ENCODE peak calls at places on chromosomes 2 and 18, in eight cellular contexts. B is body of pancreas, A is sigmoid colon, P is HL-60, W is WTC11, K is AG04449, V is lower leg skin, R is osteocyte. E is an unnamed sample.

GRCh38 chr2:177572236-177572671 is 179.7 kb downstream of the AGPS start:
- DNase-seq in P (no peak), A (no peak), K (no peak), R (peak), W (no peak), B (no peak), V (no peak), E (no peak)

GRCh38 chr2:9895669-9896068 is 52.4 kb downstream of the TAF1B start:
- DNase-seq in W (no peak), K (no peak), R (no peak), P (no peak), A (no peak), V (no peak), B (no peak), E (no peak)

GRCh38 chr2:70381235-70381634 is 79.4 kb upstream of the FAM136A start:
- DNase-seq in V (no peak), B (no peak), P (no peak), K (no peak), A (no peak), R (no peak), W (no peak), E (no peak)

GRCh38 chr2:200225943-200226342 is 80.5 kb upstream of the SPATS2L start:
- DNase-seq in R (no peak), V (no peak), W (no peak), P (no peak), A (no peak), B (no peak), K (no peak), E (no peak)

GRCh38 chr2:185375731-185376130 is 362.9 kb upstream of the FSIP2 start:
- DNase-seq in W (no peak), V (no peak), R (no peak), B (no peak), P (no peak), A (no peak), K (no peak), E (no peak)

GRCh38 chr2:18611604-18612003 is 22.2 kb upstream of the NT5C1B start:
- DNase-seq in A (no peak), K (no peak), W (no peak), R (no peak), P (no peak), B (no peak), V (no peak), E (no peak)

GRCh38 chr2:173568054-173568453 is 213.4 kb downstream of the CDCA7 start:
- DNase-seq in A (no peak), W (peak), B (no peak), K (no peak), P (peak), R (no peak), V (no peak), E (no peak)

GRCh38 chr2:25400576-25401241 is 59.0 kb upstream of the DNMT3A start:
- DNase-seq in P (no peak), K (no peak), A (no peak), B (no peak), V (no peak), R (no peak), W (no peak), E (no peak)

GRCh38 chr2:31372097-31372496 is 42.4 kb downstream of the XDH start:
- DNase-seq in P (no peak), A (no peak), B (no peak), R (peak), K (no peak), V (no peak), W (no peak), E (no peak)

GRCh38 chr2:156687126-156687525 is 250.9 kb downstream of the GPD2 start:
- DNase-seq in V (no peak), P (no peak), R (no peak), K (no peak), B (no peak), W (no peak), A (no peak), E (no peak)

GRCh38 chr18:13642440-13642827 is 83.9 kb downstream of the FAM210A start:
- DNase-seq in A (no peak), V (no peak), R (peak), K (no peak), P (no peak), B (no peak), W (no peak), E (no peak)

GRCh38 chr2:232075080-232075479 is 113.6 kb downstream of the DIS3L2 start:
- DNase-seq in P (no peak), A (no peak), W (no peak), K (no peak), V (no peak), B (no peak), R (no peak), E (no peak)

GRCh38 chr2:78992451-78992806 is 33.1 kb upstream of the REG3G start:
- DNase-seq in W (peak), K (no peak), P (no peak), V (no peak), B (peak), A (no peak), R (no peak), E (no peak)

GRCh38 chr2:19733951-19734425 is 167.8 kb downstream of the TTC32 start:
- DNase-seq in W (no peak), P (no peak), K (no peak), V (no peak), R (no peak), A (no peak), B (no peak), E (no peak)

GRCh38 chr2:157497603-157498314 is 53.9 kb upstream of the CYTIP start:
- DNase-seq in W (no peak), V (no peak), R (no peak), B (no peak), P (no peak), A (no peak), K (no peak), E (no peak)

GRCh38 chr18:79780547-79780946 is 17.2 kb upstream of the KCNG2 start:
- DNase-seq in W (no peak), V (no peak), P (no peak), K (no peak), A (peak), R (no peak), B (no peak), E (no peak)

GRCh38 chr2:61978522-61978921 is 73.0 kb downstream of the COMMD1 start:
- DNase-seq in R (no peak), K (no peak), B (no peak), W (no peak), V (no peak), A (no peak), P (peak), E (no peak)

GRCh38 chr2:229195346-229195947 is 75.6 kb downstream of the PID1 start:
- DNase-seq in R (no peak), P (no peak), V (no peak), A (no peak), K (no peak), B (no peak), W (no peak), E (no peak)

GRCh38 chr2:176779917-176780316 is 432.7 kb upstream of the HNRNPA3 start:
- DNase-seq in V (no peak), A (no peak), P (no peak), K (no peak), B (no peak), R (no peak), W (no peak), E (no peak)

GRCh38 chr2:200591308-200591707 is 5.5 kb downstream of the AOX1 start:
- DNase-seq in V (no peak), R (no peak), K (no peak), A (no peak), P (no peak), W (no peak), B (no peak), E (no peak)

GRCh38 chr2:214117054-214117453 is 293.8 kb upstream of the VWC2L start:
- DNase-seq in V (no peak), P (no peak), K (no peak), R (no peak), B (no peak), A (no peak), W (no peak), E (no peak)

GRCh38 chr2:160214461-160215055 is 14.5 kb upstream of the ITGB6 start:
- DNase-seq in W (no peak), A (no peak), P (no peak), R (no peak), V (no peak), B (no peak), K (no peak), E (no peak)

GRCh38 chr2:201621293-201621999 is 21.9 kb downstream of the TMEM237 start:
- DNase-seq in P (no peak), A (no peak), V (no peak), K (no peak), R (no peak), B (no peak), W (no peak), E (no peak)

GRCh38 chr2:176449852-176450251 is 180.6 kb downstream of the MTX2 start:
- DNase-seq in A (no peak), R (no peak), K (peak), P (no peak), B (no peak), V (no peak), W (peak), E (no peak)

GRCh38 chr18:38047820-38048219 is 482.2 kb upstream of the CELF4 start:
- DNase-seq in V (no peak), B (no peak), K (no peak), W (no peak), P (no peak), A (no peak), R (no peak), E (no peak)

GRCh38 chr2:23492941-23493340 is 108.0 kb downstream of the KLHL29 start:
- DNase-seq in R (no peak), W (no peak), V (peak), P (no peak), K (no peak), A (no peak), B (no peak), E (no peak)

GRCh38 chr2:84897773-84898172 is 7.7 kb upstream of the TMSB10 start:
- DNase-seq in B (no peak), W (no peak), A (no peak), V (no peak), K (no peak), P (no peak), R (no peak), E (no peak)

GRCh38 chr2:134676960-134677359 is 41.8 kb downstream of the TMEM163 start:
- DNase-seq in P (no peak), B (no peak), V (no peak), A (no peak), W (no peak), R (peak), K (no peak), E (no peak)

DNA sequence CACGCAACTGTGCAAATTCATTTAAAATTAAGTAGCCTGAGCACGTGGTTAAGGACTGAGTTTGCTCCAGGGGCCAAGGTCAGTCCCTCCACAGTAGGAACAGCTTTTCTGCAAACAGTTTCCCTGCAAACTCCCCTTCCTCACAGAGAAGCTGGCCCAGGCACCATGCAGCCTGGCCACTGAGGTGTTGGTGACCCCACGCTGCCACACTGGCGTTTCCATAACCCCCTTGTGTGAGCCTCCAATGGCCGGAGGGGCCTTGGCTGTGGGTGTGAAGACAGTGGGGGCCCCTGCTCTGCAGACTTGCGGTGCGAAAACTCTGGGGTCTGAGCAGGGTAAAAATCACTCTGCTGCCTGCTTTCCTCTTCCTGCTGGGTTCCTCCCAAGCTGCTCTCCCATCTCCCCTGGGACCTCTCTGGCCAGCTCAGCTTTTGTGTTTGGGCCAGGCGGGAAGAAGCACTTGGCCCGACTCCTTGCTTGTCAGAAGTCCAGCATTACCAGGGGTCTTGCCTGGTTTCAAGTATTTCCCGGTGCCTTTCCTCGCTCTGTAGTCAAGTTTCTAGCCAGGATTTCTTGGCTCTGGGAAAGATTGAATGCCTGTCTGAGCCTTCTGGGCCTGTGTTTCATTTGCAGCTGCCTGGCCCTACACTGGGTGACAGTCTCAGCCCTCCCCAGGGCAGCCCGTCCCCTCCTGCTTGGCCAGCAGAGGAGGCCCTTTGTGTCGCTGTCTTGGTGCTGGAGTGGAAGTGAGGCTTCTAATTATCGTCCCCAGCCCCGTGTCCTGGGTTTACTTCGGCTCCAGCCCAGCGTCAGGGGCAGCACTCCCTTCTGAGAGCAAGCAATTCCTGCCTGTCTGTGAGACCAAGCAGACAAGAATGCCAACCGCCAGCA is 131.4 kb upstream of the SLC1A4 start:
- DNase-seq in K (no peak), P (no peak), A (peak), W (no peak), V (no peak), R (no peak), B (no peak), E (no peak)
- TF ChIP-seq CTCF in K (no peak), P (no peak), A (no peak), W (no peak), V (no peak), R (no peak), B (no peak), E (no peak)

GRCh38 chr2:215635788-215636139 is 199.9 kb upstream of the FN1 start:
- DNase-seq in P (no peak), K (no peak), V (no peak), A (no peak), W (no peak), B (no peak), R (no peak), E (no peak)
- TF ChIP-seq CTCF in P (no peak), K (peak), V (no peak), A (no peak), W (no peak), B (no peak), R (peak), E (no peak)

DNA sequence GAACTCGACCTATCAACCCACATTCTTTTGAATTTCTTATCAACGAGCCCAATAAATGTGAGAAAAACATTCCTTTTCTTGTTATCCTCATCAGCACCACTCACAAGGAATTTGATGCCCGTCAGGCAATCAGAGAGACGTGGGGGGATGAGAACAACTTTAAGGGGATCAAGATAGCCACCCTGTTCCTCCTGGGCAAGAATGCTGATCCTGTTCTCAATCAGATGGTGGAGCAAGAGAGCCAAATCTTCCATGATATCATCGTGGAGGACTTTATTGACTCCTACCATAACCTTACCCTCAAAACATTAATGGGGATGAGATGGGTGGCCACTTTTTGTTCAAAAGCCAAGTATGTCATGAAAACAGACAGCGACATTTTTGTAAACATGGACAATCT is 378.2 kb downstream of the STK39 start:
- DNase-seq in A (no peak), K (no peak), B (no peak), V (no peak), R (no peak), P (no peak), W (no peak), E (no peak)
- TF ChIP-seq CTCF in A (no peak), K (no peak), B (no peak), V (no peak), R (no peak), P (no peak), W (no peak), E (no peak)

GRCh38 chr2:96599941-96600340 is 38.2 kb downstream of the KANSL3 start:
- DNase-seq in P (no peak), W (no peak), R (no peak), A (no peak), B (no peak), K (no peak), V (no peak), E (no peak)

GRCh38 chr2:96608459-96609455 is 29.4 kb downstream of the KANSL3 start:
- DNase-seq in R (no peak), V (no peak), K (no peak), B (no peak), P (no peak), W (no peak), A (no peak), E (no peak)

GRCh38 chr2:96601382-96602292 is 36.5 kb downstream of the KANSL3 start:
- DNase-seq in R (no peak), V (no peak), A (no peak), W (no peak), P (no peak), B (peak), K (no peak), E (no peak)

GRCh38 chr2:96602330-96602823 is 35.7 kb downstream of the KANSL3 start:
- DNase-seq in R (no peak), W (peak), V (no peak), A (no peak), B (peak), P (no peak), K (no peak), E (no peak)

GRCh38 chr2:96604104-96604503 is 34.0 kb downstream of the KANSL3 start:
- DNase-seq in A (no peak), W (peak), V (no peak), B (no peak), R (no peak), P (no peak), K (no peak), E (no peak)
- TF ChIP-seq CTCF in A (no peak), W (no peak), V (no peak), B (peak), R (peak), P (no peak), K (no peak), E (no peak)

GRCh38 chr2:238875161-238875530 is 27.3 kb downstream of the TWIST2 start:
- DNase-seq in A (peak), R (no peak), B (no peak), V (no peak), K (no peak), P (no peak), W (peak), E (no peak)
- TF ChIP-seq CTCF in A (no peak), R (no peak), B (no peak), V (no peak), K (no peak), P (no peak), W (peak), E (no peak)

GRCh38 chr2:219467736-219468075 is 31.0 kb upstream of the GMPPA start:
- DNase-seq in W (no peak), K (no peak), P (no peak), V (no peak), B (no peak), R (no peak), A (no peak), E (no peak)
- TF ChIP-seq CTCF in W (no peak), K (no peak), P (no peak), V (no peak), B (no peak), R (no peak), A (no peak), E (no peak)

GRCh38 chr2:59774821-59775463 is 778.5 kb downstream of the BCL11A start:
- DNase-seq in R (no peak), A (no peak), K (no peak), V (no peak), B (no peak), P (no peak), W (no peak), E (no peak)
- TF ChIP-seq CTCF in R (no peak), A (no peak), K (no peak), V (no peak), B (no peak), P (no peak), W (no peak), E (no peak)

DNA sequence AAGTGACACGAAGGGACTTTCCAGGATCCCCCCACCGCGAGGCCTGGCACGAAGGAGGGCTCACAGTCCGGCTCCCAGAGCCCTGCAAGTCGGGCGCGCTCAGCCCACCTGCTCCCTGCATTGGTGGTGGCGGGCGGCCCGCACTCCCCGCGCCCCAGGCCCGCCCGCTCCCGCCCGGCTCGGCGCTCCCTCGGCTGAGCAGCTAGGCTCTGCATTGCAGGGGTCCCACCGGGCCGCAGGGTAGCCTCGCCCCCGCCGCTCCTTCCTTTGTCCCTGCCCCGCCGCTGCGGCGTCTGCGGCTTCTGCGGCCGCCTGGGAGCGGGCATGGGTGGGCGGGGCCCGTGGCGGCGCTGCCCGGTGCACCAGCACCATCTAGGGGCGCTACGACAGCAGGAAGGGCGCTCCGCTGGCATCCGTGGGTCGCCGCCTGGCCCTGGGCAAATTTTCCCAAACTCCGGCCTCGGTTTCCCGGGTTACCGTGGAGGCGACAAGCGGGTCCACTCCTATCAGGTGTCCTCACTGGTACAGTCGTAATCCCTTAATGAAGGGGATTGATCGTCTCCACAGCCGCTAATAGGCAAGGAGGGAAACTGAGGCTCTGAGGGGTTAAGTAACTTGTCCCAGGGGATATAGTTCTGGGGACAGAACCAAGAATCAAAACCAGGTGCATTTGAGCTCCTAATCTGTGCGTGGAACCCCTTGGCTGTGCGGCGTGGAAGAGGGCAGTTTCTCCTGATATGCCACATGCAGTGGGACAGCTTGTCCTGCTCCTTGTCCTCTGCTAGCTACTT is 157.4 kb downstream of the CYRIA start:
- DNase-seq in R (no peak), P (no peak), A (no peak), K (no peak), W (peak), B (peak), V (no peak), E (no peak)
- TF ChIP-seq CTCF in R (peak), P (peak), A (peak), K (peak), W (peak), B (peak), V (no peak), E (no peak)

GRCh38 chr2:222941510-222942032 is 80.7 kb downstream of the ACSL3 start:
- DNase-seq in R (no peak), B (no peak), K (no peak), W (no peak), A (no peak), V (no peak), P (no peak), E (no peak)

GRCh38 chr2:222939979-222940378 is 79.1 kb downstream of the ACSL3 start:
- DNase-seq in W (no peak), B (no peak), V (no peak), A (no peak), P (no peak), R (no peak), K (no peak), E (no peak)

GRCh38 chr2:222936705-222937104 is 75.9 kb downstream of the ACSL3 start:
- DNase-seq in W (no peak), P (no peak), A (no peak), B (no peak), V (no peak), R (no peak), K (no peak), E (no peak)

GRCh38 chr2:222938327-222938726 is 77.5 kb downstream of the ACSL3 start:
- DNase-seq in V (no peak), B (no peak), K (no peak), R (no peak), W (no peak), A (no peak), P (no peak), E (no peak)

DNA sequence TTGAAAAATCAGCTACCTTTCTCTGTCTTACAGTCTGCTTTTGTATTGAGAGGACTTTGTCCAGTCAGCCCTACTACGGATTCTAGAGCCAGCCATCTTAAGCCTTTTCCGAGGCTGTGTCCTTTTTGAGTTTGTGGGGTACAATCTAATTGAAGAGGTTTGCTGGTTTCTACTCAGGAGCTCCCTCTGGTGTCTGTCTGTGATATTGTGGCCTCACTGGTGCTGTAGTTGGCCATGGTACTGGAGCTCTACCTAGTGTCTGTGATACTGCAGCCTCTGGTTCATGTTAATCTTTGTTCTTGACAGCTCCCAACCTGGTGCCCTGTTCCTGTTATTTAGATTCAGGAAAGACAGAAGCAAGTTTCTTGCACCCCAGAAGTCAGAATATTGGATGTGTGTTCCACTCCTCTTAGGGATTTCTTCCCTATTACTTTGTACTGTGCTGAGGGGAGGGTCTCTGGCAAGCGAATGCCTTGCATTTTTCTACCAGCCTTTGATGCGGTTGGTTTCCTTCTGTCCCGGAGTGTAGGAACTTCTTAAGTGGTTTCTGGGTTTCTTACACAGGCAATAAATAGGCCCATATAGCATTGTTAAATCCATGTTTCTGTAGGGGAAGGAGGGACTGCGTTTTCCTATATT is 78.5 kb downstream of the ACSL3 start:
- DNase-seq in B (peak), W (peak), R (no peak), A (no peak), K (no peak), P (peak), V (no peak), E (no peak)
- TF ChIP-seq CTCF in B (peak), W (peak), R (peak), A (peak), K (peak), P (peak), V (no peak), E (no peak)

E was measured in omental fat pad.